ENCODE peak calls at places on chromosomes 4 and X, in six cellular contexts. One of them, this sample, is unnamed. For H3K4me1, the result is how much of the 10 kb centered on the place peaks cover.

GRCh38 chrX:129956145-129956544 is 26.3 kb upstream of the BCORL1 start:
- DNase-seq in cardiac muscle cell: no peak
- DNase-seq in CD8-positive, alpha-beta memory T cell: no peak
- DNase-seq in lower lobe of right lung: no peak
- DNase-seq in HCT116: no peak
- DNase-seq in transverse colon: no peak
- DNase-seq in this sample: no peak

GRCh38 chrX:132004728-132005127 is 18.4 kb upstream of the STK26 start:
- DNase-seq in cardiac muscle cell: no peak
- DNase-seq in CD8-positive, alpha-beta memory T cell: no peak
- DNase-seq in lower lobe of right lung: no peak
- DNase-seq in HCT116: no peak
- DNase-seq in transverse colon: no peak
- DNase-seq in this sample: peak

GRCh38 chrX:3680459-3680858 is 33.0 kb downstream of the PRKX start:
- DNase-seq in cardiac muscle cell: no peak
- DNase-seq in CD8-positive, alpha-beta memory T cell: no peak
- DNase-seq in lower lobe of right lung: no peak
- DNase-seq in HCT116: no peak
- DNase-seq in transverse colon: no peak
- DNase-seq in this sample: no peak

GRCh38 chrX:107025538-107025937 is 25.5 kb upstream of the MORC4 start:
- DNase-seq in cardiac muscle cell: peak
- DNase-seq in CD8-positive, alpha-beta memory T cell: no peak
- DNase-seq in lower lobe of right lung: no peak
- DNase-seq in HCT116: peak
- DNase-seq in transverse colon: no peak
- DNase-seq in this sample: no peak

GRCh38 chr4:21307709-21308108 is 607.5 kb downstream of the PACRGL start:
- DNase-seq in cardiac muscle cell: no peak
- DNase-seq in CD8-positive, alpha-beta memory T cell: no peak
- DNase-seq in lower lobe of right lung: no peak
- DNase-seq in HCT116: no peak
- DNase-seq in transverse colon: no peak
- DNase-seq in this sample: no peak

GRCh38 chrX:109684136-109684535 is 48.9 kb downstream of the ACSL4 start:
- DNase-seq in cardiac muscle cell: no peak
- DNase-seq in CD8-positive, alpha-beta memory T cell: no peak
- DNase-seq in lower lobe of right lung: no peak
- DNase-seq in HCT116: no peak
- DNase-seq in transverse colon: no peak
- DNase-seq in this sample: peak

GRCh38 chrX:24260827-24261550 is 52.9 kb downstream of the SUPT20HL2 start:
- DNase-seq in cardiac muscle cell: no peak
- DNase-seq in CD8-positive, alpha-beta memory T cell: no peak
- DNase-seq in lower lobe of right lung: peak
- DNase-seq in HCT116: no peak
- DNase-seq in transverse colon: peak
- DNase-seq in this sample: no peak

GRCh38 chr4:187179086-187180070 is 455.7 kb upstream of the FAT1 start:
- DNase-seq in cardiac muscle cell: peak
- DNase-seq in CD8-positive, alpha-beta memory T cell: no peak
- DNase-seq in lower lobe of right lung: no peak
- DNase-seq in HCT116: no peak
- DNase-seq in transverse colon: no peak
- DNase-seq in this sample: no peak

GRCh38 chr4:15847746-15848145 is 69.6 kb downstream of the CD38 start:
- DNase-seq in cardiac muscle cell: no peak
- DNase-seq in CD8-positive, alpha-beta memory T cell: no peak
- DNase-seq in lower lobe of right lung: no peak
- DNase-seq in HCT116: no peak
- DNase-seq in transverse colon: no peak
- DNase-seq in this sample: peak

GRCh38 chr4:111681751-111682150 is 463.5 kb upstream of the FAM241A start:
- DNase-seq in cardiac muscle cell: no peak
- DNase-seq in CD8-positive, alpha-beta memory T cell: no peak
- DNase-seq in lower lobe of right lung: no peak
- DNase-seq in HCT116: no peak
- DNase-seq in transverse colon: no peak
- DNase-seq in this sample: no peak

GRCh38 chr4:150464523-150464922 is 117.4 kb upstream of the MAB21L2 start:
- DNase-seq in cardiac muscle cell: no peak
- DNase-seq in CD8-positive, alpha-beta memory T cell: no peak
- DNase-seq in lower lobe of right lung: no peak
- DNase-seq in HCT116: no peak
- DNase-seq in transverse colon: no peak
- DNase-seq in this sample: no peak

GRCh38 chr4:98630804-98631454 is 27.5 kb downstream of the TSPAN5 start:
- DNase-seq in cardiac muscle cell: no peak
- DNase-seq in CD8-positive, alpha-beta memory T cell: no peak
- DNase-seq in lower lobe of right lung: no peak
- DNase-seq in HCT116: no peak
- DNase-seq in transverse colon: no peak
- DNase-seq in this sample: no peak

GRCh38 chrX:30618160-30618765 is 35.0 kb upstream of the GK start:
- DNase-seq in cardiac muscle cell: no peak
- DNase-seq in CD8-positive, alpha-beta memory T cell: no peak
- DNase-seq in lower lobe of right lung: no peak
- DNase-seq in HCT116: no peak
- DNase-seq in transverse colon: no peak
- DNase-seq in this sample: no peak

GRCh38 chr4:76654796-76655195 is 219.8 kb downstream of the SHROOM3 start:
- DNase-seq in cardiac muscle cell: no peak
- DNase-seq in CD8-positive, alpha-beta memory T cell: no peak
- DNase-seq in lower lobe of right lung: no peak
- DNase-seq in HCT116: no peak
- DNase-seq in transverse colon: no peak
- DNase-seq in this sample: no peak

GRCh38 chrX:119606508-119607389 is 525 bp upstream of the NKRF start:
- DNase-seq in cardiac muscle cell: no peak
- DNase-seq in CD8-positive, alpha-beta memory T cell: no peak
- DNase-seq in lower lobe of right lung: no peak
- DNase-seq in HCT116: peak
- DNase-seq in transverse colon: no peak
- DNase-seq in this sample: peak

GRCh38 chrX:1421433-1422134 is 29.7 kb upstream of the SLC25A6 start:
- DNase-seq in cardiac muscle cell: no peak
- DNase-seq in CD8-positive, alpha-beta memory T cell: no peak
- DNase-seq in lower lobe of right lung: peak
- DNase-seq in HCT116: no peak
- DNase-seq in transverse colon: no peak
- DNase-seq in this sample: no peak

DNA sequence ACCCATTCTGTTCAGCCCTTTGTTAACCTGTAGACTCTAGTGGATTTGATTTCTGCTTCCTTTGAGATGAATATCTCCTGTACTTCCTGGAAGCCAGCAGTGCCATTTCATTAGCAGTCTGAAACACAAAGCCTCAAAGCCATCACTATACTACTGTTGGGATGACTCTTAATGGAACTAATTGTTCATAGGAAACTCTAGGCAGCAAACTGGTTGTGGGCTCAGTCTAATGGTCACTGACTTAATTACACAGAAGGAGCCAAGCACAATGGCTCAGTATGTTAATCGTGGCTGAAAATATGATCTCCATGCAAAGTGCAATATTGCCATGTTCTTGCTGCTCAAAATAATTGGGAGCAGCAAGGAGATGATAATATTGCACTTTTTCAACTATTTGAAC is 262.3 kb downstream of the ARHGAP24 start:
- DNase-seq in cardiac muscle cell: no peak
- DNase-seq in CD8-positive, alpha-beta memory T cell: no peak
- DNase-seq in lower lobe of right lung: no peak
- DNase-seq in HCT116: no peak
- DNase-seq in transverse colon: no peak
- DNase-seq in this sample: no peak
- H3K27ac ChIP-seq in cardiac muscle cell: no peak
- H3K27ac ChIP-seq in CD8-positive, alpha-beta memory T cell: no peak
- H3K27ac ChIP-seq in lower lobe of right lung: no peak
- H3K27ac ChIP-seq in HCT116: no peak
- H3K27ac ChIP-seq in transverse colon: no peak
- H3K27ac ChIP-seq in this sample: no peak

DNA sequence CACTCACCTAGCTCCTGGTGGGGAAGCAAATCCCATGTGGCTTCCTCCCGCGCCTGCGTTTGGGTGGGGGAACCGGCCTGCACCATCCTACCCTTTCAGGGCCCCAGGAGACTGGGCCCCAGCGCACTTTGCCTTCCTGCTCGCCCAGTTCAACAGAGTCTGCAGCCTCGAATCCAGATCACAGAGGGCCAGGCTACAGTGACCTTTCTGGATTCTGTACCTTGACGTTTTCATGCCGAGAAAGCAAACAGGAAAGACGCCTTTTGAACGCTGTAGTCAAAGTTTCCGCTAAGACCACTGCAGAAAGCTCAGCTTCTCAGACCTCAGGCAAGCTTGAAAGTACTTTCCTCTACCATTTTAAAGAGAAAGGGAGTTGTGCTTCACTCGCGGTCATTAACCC is 7.4 kb upstream of the BEND2 start:
- DNase-seq in cardiac muscle cell: no peak
- DNase-seq in CD8-positive, alpha-beta memory T cell: no peak
- DNase-seq in lower lobe of right lung: no peak
- DNase-seq in HCT116: no peak
- DNase-seq in transverse colon: no peak
- DNase-seq in this sample: no peak
- H3K4me1 ChIP-seq in cardiac muscle cell: under half
- H3K4me1 ChIP-seq in CD8-positive, alpha-beta memory T cell: under half
- H3K4me1 ChIP-seq in lower lobe of right lung: under half
- H3K4me1 ChIP-seq in HCT116: under half
- H3K4me1 ChIP-seq in transverse colon: under half
- H3K4me1 ChIP-seq in this sample: under half

DNA sequence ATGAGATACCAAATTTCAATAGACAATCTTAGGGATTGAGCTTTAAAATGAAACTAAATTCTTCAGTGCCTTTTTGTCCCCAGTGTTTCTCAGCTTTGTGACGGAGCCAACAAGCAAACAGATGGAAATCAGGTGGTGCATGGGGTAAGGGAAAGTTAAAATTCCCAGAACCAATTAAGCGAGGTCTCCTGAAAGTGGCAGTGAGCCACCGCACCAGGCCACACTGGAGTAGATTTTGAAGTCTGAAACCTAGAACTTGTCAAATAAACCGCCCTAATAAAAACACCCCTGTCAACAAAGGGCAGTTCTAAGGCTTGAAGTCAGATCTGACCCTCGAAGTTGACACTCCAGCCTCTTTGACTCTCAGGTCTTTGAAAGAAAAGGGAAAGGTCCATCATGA is 40.6 kb upstream of the DYNLT3 start:
- DNase-seq in cardiac muscle cell: no peak
- DNase-seq in CD8-positive, alpha-beta memory T cell: no peak
- DNase-seq in lower lobe of right lung: no peak
- DNase-seq in HCT116: no peak
- DNase-seq in transverse colon: no peak
- DNase-seq in this sample: no peak
- H3K27ac ChIP-seq in cardiac muscle cell: no peak
- H3K27ac ChIP-seq in CD8-positive, alpha-beta memory T cell: no peak
- H3K27ac ChIP-seq in lower lobe of right lung: no peak
- H3K27ac ChIP-seq in HCT116: no peak
- H3K27ac ChIP-seq in transverse colon: no peak
- H3K27ac ChIP-seq in this sample: no peak

GRCh38 chr4:107930821-107931774 is at the start of gene CYP2U1:
- DNase-seq in cardiac muscle cell: peak
- DNase-seq in CD8-positive, alpha-beta memory T cell: peak
- DNase-seq in lower lobe of right lung: peak
- DNase-seq in HCT116: peak
- DNase-seq in transverse colon: peak
- DNase-seq in this sample: no peak
- H3K4me1 ChIP-seq in cardiac muscle cell: under half
- H3K4me1 ChIP-seq in CD8-positive, alpha-beta memory T cell: under half
- H3K4me1 ChIP-seq in lower lobe of right lung: under half
- H3K4me1 ChIP-seq in HCT116: under half
- H3K4me1 ChIP-seq in transverse colon: under half
- H3K4me1 ChIP-seq in this sample: under half

DNA sequence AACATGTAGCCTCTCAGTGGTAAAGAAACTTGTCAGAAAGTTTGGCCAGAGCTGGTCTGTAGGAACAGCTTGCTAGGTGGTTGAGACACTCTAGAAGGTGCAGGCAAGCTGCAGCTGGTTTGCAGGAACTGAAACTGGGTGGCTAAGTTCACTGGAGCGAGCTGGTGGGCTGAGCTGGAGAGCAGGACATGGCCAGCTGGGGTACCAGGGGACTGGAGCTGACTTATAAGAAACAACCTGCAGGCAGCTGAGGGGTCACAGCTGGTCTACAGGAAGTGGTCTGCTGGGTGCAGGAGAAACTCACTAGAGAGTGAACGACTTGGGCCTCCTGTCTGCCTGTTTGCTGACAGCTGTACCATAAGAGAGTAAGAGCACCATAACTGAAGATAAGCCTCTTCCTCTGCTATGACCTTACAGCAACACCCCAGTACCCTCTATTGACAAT is 157.1 kb upstream of the LNX1 start:
- DNase-seq in cardiac muscle cell: no peak
- DNase-seq in CD8-positive, alpha-beta memory T cell: no peak
- DNase-seq in lower lobe of right lung: no peak
- DNase-seq in HCT116: no peak
- DNase-seq in transverse colon: peak
- DNase-seq in this sample: no peak
- H3K27ac ChIP-seq in cardiac muscle cell: no peak
- H3K27ac ChIP-seq in CD8-positive, alpha-beta memory T cell: no peak
- H3K27ac ChIP-seq in lower lobe of right lung: no peak
- H3K27ac ChIP-seq in HCT116: no peak
- H3K27ac ChIP-seq in transverse colon: no peak
- H3K27ac ChIP-seq in this sample: no peak